ENCODE peak calls at places on chromosomes 1 and 21, in seven cellular contexts. S is heart left ventricle, N is cardiac fibroblast, D is neural progenitor cell, X is kidney epithelial cell, L is MCF 10A, G is HFF-Myc. Y is an unnamed sample.

GRCh38 chr1:101174722-101175121 is 62.1 kb upstream of the S1PR1 start:
- DNase-seq in S (no peak), N (no peak), D (no peak), X (peak), L (peak), G (no peak), Y (no peak)

GRCh38 chr1:107196973-107197562 is 56.2 kb downstream of the NTNG1 start:
- DNase-seq in S (no peak), N (no peak), D (peak), X (no peak), L (peak), G (peak), Y (no peak)

GRCh38 chr1:9385801-9386573 is 93.3 kb downstream of the SPSB1 start:
- DNase-seq in S (no peak), N (no peak), D (no peak), X (no peak), L (peak), G (no peak), Y (no peak)

GRCh38 chr1:76901158-76901767 is 34.0 kb downstream of the ST6GALNAC5 start:
- DNase-seq in S (no peak), N (peak), D (peak), X (peak), L (peak), G (peak), Y (no peak)

GRCh38 chr1:112344754-112345423 is 51.1 kb upstream of the CTTNBP2NL start:
- DNase-seq in S (no peak), N (no peak), D (peak), X (no peak), L (no peak), G (no peak), Y (no peak)

GRCh38 chr21:33775100-33775828 is 133.0 kb downstream of the ITSN1 start:
- DNase-seq in S (no peak), N (no peak), D (no peak), X (no peak), L (no peak), G (no peak), Y (no peak)

GRCh38 chr1:38826262-38826661 is 33.3 kb downstream of the RRAGC start:
- DNase-seq in S (no peak), N (no peak), D (no peak), X (no peak), L (peak), G (no peak), Y (no peak)

GRCh38 chr1:157948547-157949152 is 44.8 kb upstream of the KIRREL1 start:
- DNase-seq in S (peak), N (peak), D (peak), X (no peak), L (peak), G (no peak), Y (no peak)

GRCh38 chr21:29511076-29511475 is 212.4 kb downstream of the BACH1 start:
- DNase-seq in S (no peak), N (no peak), D (no peak), X (no peak), L (no peak), G (no peak), Y (no peak)

GRCh38 chr1:205590457-205590768 is 41.4 kb downstream of the ELK4 start:
- DNase-seq in S (no peak), N (no peak), D (no peak), X (no peak), L (no peak), G (no peak), Y (no peak)

GRCh38 chr1:109598156-109598555 is 21.3 kb downstream of the GNAT2 start:
- DNase-seq in S (no peak), N (no peak), D (no peak), X (no peak), L (no peak), G (no peak), Y (no peak)
- TF ChIP-seq CTCF in S (no peak), N (no peak), D (no peak), X (no peak), L (no peak), G (no peak), Y (no peak)

GRCh38 chr21:42276076-42276475 is 39.1 kb downstream of the TFF3 start:
- DNase-seq in S (no peak), N (no peak), D (no peak), X (no peak), L (no peak), G (no peak), Y (no peak)

GRCh38 chr21:42278750-42279149 is 36.5 kb downstream of the TFF3 start:
- DNase-seq in S (no peak), N (no peak), D (no peak), X (no peak), L (no peak), G (no peak), Y (no peak)

GRCh38 chr21:42279341-42279871 is 35.8 kb downstream of the TFF3 start:
- DNase-seq in S (no peak), N (no peak), D (no peak), X (no peak), L (no peak), G (no peak), Y (no peak)

GRCh38 chr21:42277593-42277992 is 37.6 kb downstream of the TFF3 start:
- DNase-seq in S (no peak), N (no peak), D (no peak), X (no peak), L (no peak), G (no peak), Y (no peak)

GRCh38 chr21:42276526-42277154 is 38.6 kb downstream of the TFF3 start:
- DNase-seq in S (no peak), N (no peak), D (no peak), X (no peak), L (no peak), G (no peak), Y (no peak)
- TF ChIP-seq CTCF in S (no peak), N (no peak), D (peak), X (no peak), L (no peak), G (no peak), Y (no peak)

GRCh38 chr21:45407629-45408247 is 2.8 kb downstream of the COL18A1 start:
- DNase-seq in S (peak), N (no peak), D (no peak), X (no peak), L (no peak), G (no peak), Y (no peak)
- TF ChIP-seq CTCF in S (no peak), N (peak), D (peak), X (no peak), L (no peak), G (no peak), Y (no peak)

DNA sequence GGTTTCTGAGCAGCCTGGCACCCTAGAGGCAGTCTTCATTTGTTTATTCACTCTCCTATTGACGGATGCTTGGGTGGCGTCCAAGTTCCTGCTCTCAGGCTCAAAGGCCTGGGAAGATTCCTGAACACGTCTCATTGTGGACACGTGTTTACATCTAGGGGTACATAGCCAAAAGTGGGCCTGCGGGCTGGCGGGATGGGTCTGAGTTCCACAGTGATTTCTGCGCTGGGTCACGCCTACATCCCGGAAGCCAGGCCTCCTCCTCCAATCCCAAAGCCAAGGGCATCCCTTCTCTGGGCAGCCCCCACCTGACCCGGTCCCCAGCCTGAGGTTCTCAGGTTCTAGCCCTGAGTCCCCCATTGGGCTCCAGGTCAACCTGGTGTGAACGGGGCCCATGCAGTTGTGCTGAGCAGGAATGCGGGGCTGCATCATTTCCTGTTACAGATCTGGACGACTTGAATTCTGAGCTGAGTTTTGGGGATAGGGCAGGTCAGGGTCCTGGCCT is 14.8 kb downstream of the WNT3A start:
- DNase-seq in S (peak), N (no peak), D (no peak), X (no peak), L (no peak), G (no peak), Y (no peak)
- TF ChIP-seq CTCF in S (no peak), N (no peak), D (no peak), X (no peak), L (no peak), G (no peak), Y (no peak)

DNA sequence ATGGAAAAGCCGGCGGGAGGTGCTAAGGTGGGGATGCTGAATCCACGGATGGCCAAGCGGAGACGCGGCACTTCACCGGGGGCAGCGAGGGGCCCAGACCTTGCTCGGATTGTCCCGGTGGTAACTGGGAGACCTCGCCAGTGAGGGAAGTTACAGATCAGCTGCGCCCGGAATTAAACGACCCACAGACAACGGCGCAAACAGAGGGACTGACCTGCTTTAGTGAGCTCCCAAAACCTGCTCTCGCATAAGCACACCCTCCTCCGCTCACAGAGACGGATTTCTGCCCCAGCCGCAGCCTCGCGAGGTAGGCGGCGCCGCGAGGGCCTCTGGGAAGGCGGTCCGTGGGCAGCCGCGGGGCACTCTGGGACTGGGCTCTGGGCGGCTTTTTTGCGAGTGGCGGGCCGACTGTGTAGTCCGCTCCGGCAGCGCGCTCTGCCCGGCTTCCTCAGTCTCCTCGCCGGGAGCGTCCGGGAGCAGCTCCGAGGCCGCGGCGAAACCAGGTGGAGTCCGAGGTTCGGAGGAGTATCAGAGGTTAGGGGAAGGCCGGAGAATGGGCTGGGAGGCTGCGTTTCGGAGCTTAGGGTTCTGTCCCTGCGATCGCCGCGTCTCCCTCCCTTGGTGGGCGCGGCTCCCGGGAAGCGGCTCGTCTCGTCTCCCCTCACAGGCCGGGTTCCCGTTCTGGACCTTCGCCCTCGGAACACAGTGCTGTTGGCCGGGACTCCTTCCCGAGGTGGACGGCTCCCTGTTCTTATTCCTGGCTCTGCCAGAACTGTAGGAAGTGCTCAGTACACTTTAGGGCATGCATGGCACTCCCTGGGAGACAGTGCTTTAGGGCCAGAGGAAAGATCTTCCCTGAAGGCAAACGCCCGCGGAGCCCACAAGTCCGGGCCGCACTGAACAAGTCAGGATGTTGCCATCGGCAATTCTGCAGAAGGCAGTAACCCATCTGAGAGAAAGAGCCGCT is at the start of gene EXO5:
- DNase-seq in S (peak), N (peak), D (peak), X (peak), L (peak), G (no peak), Y (peak)
- TF ChIP-seq CTCF in S (no peak), N (no peak), D (no peak), X (no peak), L (no peak), G (no peak), Y (no peak)

DNA sequence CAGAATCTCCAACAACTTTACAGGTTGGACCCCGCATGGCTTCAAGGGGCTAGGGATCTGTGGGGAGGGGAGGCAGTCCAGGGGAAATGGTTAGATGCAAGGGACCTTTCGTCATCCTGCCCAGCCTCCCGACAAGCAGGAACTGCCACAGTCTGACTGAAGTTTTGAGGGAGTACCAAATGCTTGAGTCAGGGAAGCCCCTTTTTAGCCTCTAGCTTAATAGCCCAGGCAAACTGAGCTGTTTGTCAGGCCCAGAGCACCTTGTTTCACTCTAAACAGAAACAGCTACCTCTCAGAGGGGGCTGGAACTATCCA is 1.1 kb downstream of the TOR3A start:
- DNase-seq in S (no peak), N (peak), D (no peak), X (no peak), L (no peak), G (no peak), Y (no peak)
- TF ChIP-seq CTCF in S (no peak), N (no peak), D (no peak), X (no peak), L (no peak), G (no peak), Y (no peak)

Y was measured in natural killer cell.